ENCODE peak calls at places on chromosomes 2 and 18, in seven cellular contexts. Q is SK-N-SH; T is sigmoid colon; U is CD8-positive, alpha-beta T cell; W is uterus; V is fibroblast of lung; R is body of pancreas. P is an unnamed sample. For H3K9me3, the result is how much of the 10 kb centered on the place peaks cover.

GRCh38 chr2:102621630-102622029 is 2.3 kb downstream of the SLC9A2 start:
- DNase-seq in Q (no peak), U (no peak), T (no peak), W (no peak), V (no peak), R (no peak), P (no peak)

GRCh38 chr2:195647302-195647701 is 9.7 kb upstream of the SLC39A10 start:
- DNase-seq in R (no peak), Q (no peak), T (no peak), U (no peak), W (no peak), V (no peak), P (no peak)

GRCh38 chr2:25228848-25229674 is 60.7 kb upstream of the POMC start:
- DNase-seq in T (peak), V (peak), R (peak), W (peak), U (peak), Q (peak), P (peak)

GRCh38 chr2:85355073-85355410 is 473 bp downstream of the ELMOD3 start:
- DNase-seq in V (no peak), U (no peak), Q (no peak), W (no peak), R (no peak), T (no peak), P (no peak)

GRCh38 chr2:101952551-101952950 is 39.2 kb upstream of the IL1R2 start:
- DNase-seq in V (no peak), Q (no peak), W (no peak), U (no peak), R (no peak), T (no peak), P (no peak)

GRCh38 chr18:23690505-23691068 is 1.3 kb downstream of the LAMA3 start:
- DNase-seq in R (no peak), V (no peak), W (no peak), T (no peak), U (no peak), Q (peak), P (no peak)

GRCh38 chr2:241126201-241126611 is 23.1 kb downstream of the PASK start:
- DNase-seq in R (no peak), V (no peak), Q (no peak), T (peak), U (no peak), W (no peak), P (no peak)

GRCh38 chr18:27599202-27599829 is 414.2 kb upstream of the CHST9 start:
- DNase-seq in V (peak), R (peak), Q (peak), W (peak), U (no peak), T (no peak), P (no peak)

GRCh38 chr18:36325846-36326245 is 28.3 kb downstream of the FHOD3 start:
- DNase-seq in Q (no peak), U (no peak), T (no peak), V (no peak), R (no peak), W (no peak), P (no peak)

GRCh38 chr18:3526421-3527354 is 76.7 kb downstream of the TGIF1 start:
- DNase-seq in V (peak), T (no peak), U (no peak), W (no peak), Q (peak), R (no peak), P (peak)

GRCh38 chr2:131027566-131028528 is 65.4 kb downstream of the FAM168B start:
- DNase-seq in U (peak), R (no peak), T (peak), V (no peak), Q (no peak), W (no peak), P (no peak)

GRCh38 chr2:229348135-229348534 is 77.0 kb upstream of the PID1 start:
- DNase-seq in R (no peak), W (no peak), Q (no peak), T (no peak), U (no peak), V (peak), P (no peak)

GRCh38 chr2:144679942-144680341 is 160.0 kb upstream of the ZEB2 start:
- DNase-seq in Q (no peak), R (no peak), T (no peak), V (no peak), W (no peak), U (no peak), P (no peak)

GRCh38 chr18:36181386-36181785 is 5.9 kb upstream of the MOCOS start:
- DNase-seq in T (no peak), V (no peak), Q (no peak), R (no peak), U (no peak), W (no peak), P (no peak)

GRCh38 chr2:217714268-217714643 is 288.5 kb downstream of the TNS1 start:
- DNase-seq in V (peak), T (peak), W (peak), U (no peak), Q (no peak), R (no peak), P (peak)

GRCh38 chr2:96146881-96147592 is 1.8 kb upstream of the DUSP2 start:
- DNase-seq in U (no peak), W (no peak), V (no peak), Q (peak), T (peak), R (no peak), P (no peak)

GRCh38 chr2:85892216-85892944 is 3.6 kb upstream of the ST3GAL5 start:
- DNase-seq in W (no peak), R (no peak), Q (no peak), U (no peak), V (no peak), T (no peak), P (no peak)

GRCh38 chr2:226664140-226664539 is 135.5 kb downstream of the IRS1 start:
- DNase-seq in Q (no peak), V (no peak), U (no peak), T (no peak), R (peak), W (no peak), P (no peak)

GRCh38 chr2:23430263-23430662 is 45.3 kb downstream of the KLHL29 start:
- DNase-seq in T (no peak), W (no peak), U (no peak), V (peak), Q (no peak), R (no peak), P (no peak)

GRCh38 chr2:69062307-69062706 is 49.3 kb downstream of the ANTXR1 start:
- DNase-seq in Q (no peak), W (no peak), R (no peak), U (no peak), V (no peak), T (no peak), P (no peak)

GRCh38 chr18:46264255-46264654 is 160.1 kb downstream of the HAUS1 start:
- DNase-seq in V (no peak), T (no peak), W (no peak), Q (no peak), U (no peak), R (no peak), P (no peak)

GRCh38 chr18:12862467-12862866 is 21.6 kb downstream of the PTPN2 start:
- DNase-seq in R (peak), W (no peak), T (no peak), U (no peak), Q (no peak), V (no peak), P (no peak)

GRCh38 chr2:239283288-239283945 is 117.4 kb downstream of the HDAC4 start:
- DNase-seq in T (no peak), V (no peak), U (no peak), W (peak), R (no peak), Q (no peak), P (peak)

GRCh38 chr18:75211721-75212625 is 1.4 kb downstream of the TSHZ1 start:
- DNase-seq in Q (peak), R (peak), V (no peak), W (peak), T (peak), U (peak), P (no peak)

GRCh38 chr2:231456295-231457004 is 7.8 kb downstream of the NCL start:
- DNase-seq in W (no peak), U (no peak), V (no peak), T (no peak), Q (no peak), R (no peak), P (no peak)

GRCh38 chr2:96685592-96686459 is 43.3 kb downstream of the FER1L5 start:
- DNase-seq in U (no peak), T (peak), R (no peak), Q (peak), W (no peak), V (peak), P (no peak)

GRCh38 chr2:196718394-196718793 is 78.9 kb downstream of the CCDC150 start:
- DNase-seq in T (no peak), R (no peak), W (no peak), U (no peak), Q (no peak), V (peak), P (no peak)

GRCh38 chr2:144801325-144801724 is 281.4 kb upstream of the ZEB2 start:
- DNase-seq in T (no peak), R (no peak), Q (no peak), U (no peak), W (no peak), V (no peak), P (no peak)

GRCh38 chr2:138500592-138501426 is 761 bp upstream of the SPOPL start:
- DNase-seq in W (no peak), R (peak), Q (peak), U (no peak), V (no peak), T (peak), P (no peak)

GRCh38 chr2:72953976-72954375 is 36.7 kb downstream of the EMX1 start:
- DNase-seq in U (peak), Q (no peak), W (no peak), V (no peak), T (no peak), R (no peak), P (no peak)

GRCh38 chr2:65186093-65186868 is 41.4 kb upstream of the ACTR2 start:
- DNase-seq in U (no peak), R (no peak), W (no peak), Q (no peak), V (no peak), T (no peak), P (no peak)
- H3K4me3 ChIP-seq in U (no peak), R (no peak), W (no peak), Q (no peak), V (no peak), T (no peak), P (no peak)

DNA sequence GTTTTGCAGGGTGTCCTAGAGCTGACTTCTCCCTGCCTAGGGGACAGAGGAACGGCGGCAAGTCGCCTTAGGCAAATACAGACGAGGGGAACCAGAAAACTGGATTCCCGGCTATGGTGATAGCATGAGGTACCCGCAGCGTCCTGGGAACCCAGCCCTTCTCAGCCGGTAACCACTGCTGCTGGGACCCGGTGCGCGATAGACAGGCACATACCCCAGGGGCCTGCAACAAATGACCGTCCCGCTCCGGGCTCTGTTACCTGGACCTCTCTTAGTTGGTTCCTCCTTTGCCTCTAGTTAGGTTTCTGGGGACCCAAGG is 643 bp upstream of the SERPINE2 start:
- DNase-seq in W (no peak), R (no peak), U (no peak), V (no peak), Q (no peak), T (no peak), P (no peak)
- H3K27ac ChIP-seq in W (no peak), R (no peak), U (no peak), V (no peak), Q (peak), T (no peak), P (peak)

DNA sequence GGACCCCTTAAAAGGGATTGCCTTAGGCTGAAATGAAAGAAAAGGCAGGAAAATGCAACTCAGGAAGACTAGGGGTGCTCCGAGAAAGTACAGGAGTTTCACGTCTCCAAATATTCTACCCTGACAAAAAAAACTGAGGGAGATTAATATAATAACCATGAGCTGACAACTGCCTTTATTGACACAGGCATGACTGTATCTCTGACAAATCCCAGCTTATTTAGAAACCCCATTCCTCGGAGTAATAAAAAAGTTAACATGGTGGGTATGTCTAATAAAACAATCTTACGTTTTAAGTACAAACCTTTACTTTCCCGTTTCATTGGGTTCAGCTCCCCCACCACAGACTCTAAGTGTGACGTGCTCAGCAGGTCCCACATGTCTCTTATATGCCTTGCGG is 7.9 kb upstream of the RBFA start:
- DNase-seq in Q (no peak), R (no peak), U (no peak), W (no peak), V (no peak), T (no peak), P (no peak)
- H3K9me3 ChIP-seq in Q (under half), R (under half), U (under half), W (half or more), V (under half), T (under half), P (half or more)

DNA sequence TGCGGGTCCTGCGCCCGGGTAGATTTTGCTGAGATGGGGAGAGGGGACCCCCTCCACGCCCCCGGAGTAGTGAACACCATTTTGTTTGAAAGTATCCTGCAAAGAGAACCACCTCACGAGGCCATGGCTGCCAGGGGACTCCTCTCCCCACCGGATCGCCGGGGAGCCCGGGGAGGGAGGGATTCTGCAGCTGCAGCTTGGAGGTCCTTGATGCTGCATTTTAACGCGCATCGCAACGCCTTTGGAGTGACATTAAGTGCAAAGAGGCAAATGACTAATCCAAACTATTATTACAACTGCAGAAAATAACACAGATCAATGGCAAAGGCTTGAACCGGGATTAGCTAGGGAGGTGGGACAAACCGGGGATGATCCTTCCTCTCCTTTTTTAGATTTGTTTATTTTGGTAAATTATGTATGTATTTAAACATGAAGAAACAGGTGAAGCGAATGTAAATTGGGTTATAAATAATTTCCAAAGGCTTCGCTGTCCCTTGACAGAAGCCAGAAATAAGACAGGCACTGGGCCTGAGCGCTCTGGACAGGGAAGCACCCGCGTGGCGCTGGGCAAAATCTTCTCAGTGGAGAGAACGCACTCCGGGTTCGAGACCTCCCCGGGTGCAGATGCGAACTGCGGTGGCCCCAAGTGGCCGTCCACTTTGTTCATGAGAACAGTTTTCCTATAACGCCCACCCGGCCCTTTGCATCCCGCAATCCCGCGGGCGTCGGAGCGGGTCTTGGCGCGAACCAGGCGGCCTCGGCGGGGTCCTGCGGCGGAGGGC is 860 bp upstream of the DPYSL5 start:
- DNase-seq in W (no peak), U (no peak), R (no peak), V (no peak), Q (no peak), T (no peak), P (no peak)
- H3K4me3 ChIP-seq in W (no peak), U (peak), R (no peak), V (no peak), Q (peak), T (no peak), P (no peak)